ENCODE peak calls at places on chromosomes 2 and 18, in five cellular contexts. D is NCI-H1092 treated with DMSO at 0.1 percent for 48 hours; J is EL; L is GDM1; S is activated CD4-positive, alpha-beta T cell treated with anti-CD3 and anti-CD28 coated beads for 48 hours. H is an unnamed sample.

GRCh38 chr2:46780801-46781445 is 134.7 kb downstream of the MCFD2 start:
- DNase-seq in D (no peak), J (no peak), L (no peak), S (no peak), H (no peak)

GRCh38 chr18:48541026-48541746 is 2.4 kb downstream of the CTIF start:
- DNase-seq in D (peak; percentile 67), J (peak; percentile 86), L (no peak), S (peak; percentile 23), H (peak; percentile 67)

GRCh38 chr2:189896809-189897208 is 112.6 kb downstream of the PMS1 start:
- DNase-seq in D (no peak), J (no peak), L (no peak), S (no peak), H (no peak)

GRCh38 chr18:3345885-3346284 is 84.0 kb downstream of the MYL12B start:
- DNase-seq in D (no peak), J (no peak), L (no peak), S (no peak), H (peak; percentile 28)

GRCh38 chr2:173349295-173349694 is 5.4 kb upstream of the CDCA7 start:
- DNase-seq in D (no peak), J (no peak), L (no peak), S (no peak), H (no peak)

GRCh38 chr2:207352978-207353377 is 176.8 kb upstream of the CREB1 start:
- DNase-seq in D (peak; percentile 4), J (no peak), L (no peak), S (no peak), H (no peak)

GRCh38 chr2:181682795-181683517 is 2.6 kb upstream of the NEUROD1 start:
- DNase-seq in D (no peak), J (no peak), L (no peak), S (no peak), H (peak; percentile 8)

GRCh38 chr2:11778923-11779757 is 32.7 kb downstream of the LPIN1 start:
- DNase-seq in D (peak; percentile 22), J (peak; percentile 65), L (peak; percentile 38), S (peak; percentile 93), H (peak; percentile 63)

GRCh38 chr18:50218432-50219197 is 23.7 kb upstream of the MYO5B start:
- DNase-seq in D (peak; percentile 55), J (peak; percentile 14), L (no peak), S (peak; percentile 42), H (peak; percentile 35)

GRCh38 chr2:151334082-151334815 is 23.1 kb upstream of the TNFAIP6 start:
- DNase-seq in D (no peak), J (peak; percentile 91), L (peak; percentile 20), S (no peak), H (peak; percentile 98)

GRCh38 chr2:233794128-233794658 is 16.1 kb downstream of the MROH2A start:
- DNase-seq in D (no peak), J (no peak), L (no peak), S (no peak), H (no peak)

GRCh38 chr2:192091480-192091879 is 103.3 kb downstream of the TMEFF2 start:
- DNase-seq in D (no peak), J (no peak), L (no peak), S (no peak), H (no peak)

GRCh38 chr2:159508140-159508539 is 108.2 kb downstream of the BAZ2B start:
- DNase-seq in D (no peak), J (no peak), L (no peak), S (no peak), H (no peak)

GRCh38 chr18:32360682-32361345 is 109.9 kb downstream of the GAREM1 start:
- DNase-seq in D (no peak), J (no peak), L (no peak), S (no peak), H (no peak)

GRCh38 chr18:54140641-54141040 is 83.8 kb downstream of the MBD2 start:
- DNase-seq in D (no peak), J (peak; percentile 34), L (no peak), S (no peak), H (peak; percentile 92)

GRCh38 chr2:67867735-67868134 is 195.1 kb downstream of the C1D start:
- DNase-seq in D (no peak), J (peak; percentile 74), L (no peak), S (no peak), H (peak; percentile 70)

GRCh38 chr2:176234216-176234615 is 35.0 kb upstream of the MTX2 start:
- DNase-seq in D (no peak), J (no peak), L (no peak), S (no peak), H (no peak)

GRCh38 chr2:174243812-174244211 is 4.5 kb downstream of the OLA1 start:
- DNase-seq in D (no peak), J (no peak), L (no peak), S (no peak), H (no peak)

GRCh38 chr2:96697476-96697875 is 42.4 kb downstream of the LMAN2L start:
- DNase-seq in D (no peak), J (no peak), L (no peak), S (no peak), H (no peak)

GRCh38 chr2:3073721-3074120 is 303.9 kb downstream of the EIPR1 start:
- DNase-seq in D (no peak), J (no peak), L (no peak), S (no peak), H (no peak)

GRCh38 chr2:5111581-5111980 is 580.6 kb upstream of the SOX11 start:
- DNase-seq in D (peak; percentile 79), J (no peak), L (no peak), S (no peak), H (no peak)

GRCh38 chr2:204453730-204454167 is 91.5 kb upstream of the PARD3B start:
- DNase-seq in D (peak; percentile 28), J (peak; percentile 15), L (no peak), S (no peak), H (no peak)

GRCh38 chr2:45813003-45813601 is 161.6 kb downstream of the PRKCE start:
- DNase-seq in D (peak; percentile 50), J (peak; percentile 48), L (no peak), S (no peak), H (peak; percentile 63)

GRCh38 chr18:70452501-70452900 is 163.7 kb downstream of the SOCS6 start:
- DNase-seq in D (no peak), J (no peak), L (no peak), S (no peak), H (no peak)

GRCh38 chr2:207123776-207124391 is 41.9 kb downstream of the KLF7 start:
- DNase-seq in D (no peak), J (no peak), L (no peak), S (no peak), H (no peak)